ENCODE peak calls at places on chromosomes 6 and 20, in six cellular contexts. J is anterior cingulate cortex; H is lower leg skin; M is HS-5; U is naive thymus-derived CD8-positive, alpha-beta T cell; E is HTR-8/SVneo. B is an unnamed sample.

GRCh38 chr6:17318435-17319165 is 37.4 kb downstream of the RBM24 start:
- DNase-seq in J (no peak), H (peak; percentile 62), M (no peak), U (no peak), E (no peak), B (no peak)

GRCh38 chr6:15429146-15430110 is 183.6 kb downstream of the JARID2 start:
- DNase-seq in J (no peak), H (no peak), M (peak; percentile 56), U (no peak), E (no peak), B (peak; percentile 50)

GRCh38 chr6:143804835-143805239 is 38.3 kb upstream of the LTV1 start:
- DNase-seq in J (no peak), H (no peak), M (no peak), U (no peak), E (no peak), B (peak; percentile 12)

GRCh38 chr6:29014729-29015608 is 9.9 kb upstream of the ZNF311 start:
- DNase-seq in J (no peak), H (peak; percentile 82), M (no peak), U (no peak), E (no peak), B (peak; percentile 71)

GRCh38 chr6:9140181-9140580 is 704.8 kb upstream of the SLC35B3 start:
- DNase-seq in J (no peak), H (peak; percentile 89), M (no peak), U (no peak), E (no peak), B (no peak)

GRCh38 chr6:131288214-131288613 is 152.9 kb downstream of the AKAP7 start:
- DNase-seq in J (no peak), H (no peak), M (no peak), U (no peak), E (no peak), B (no peak)

GRCh38 chr6:154848580-154848979 is 115.4 kb downstream of the SCAF8 start:
- DNase-seq in J (no peak), H (no peak), M (no peak), U (no peak), E (no peak), B (no peak)

GRCh38 chr6:140388141-140388802 is 1013.8 kb upstream of the CITED2 start:
- DNase-seq in J (no peak), H (no peak), M (no peak), U (no peak), E (no peak), B (no peak)

GRCh38 chr6:44657201-44657824 is 269.8 kb downstream of the CDC5L start:
- DNase-seq in J (no peak), H (no peak), M (no peak), U (no peak), E (no peak), B (no peak)

GRCh38 chr20:3080939-3081388 is 3.6 kb downstream of the AVP start:
- DNase-seq in J (peak; percentile 46), H (no peak), M (peak; percentile 22), U (no peak), E (peak; percentile 79), B (no peak)

GRCh38 chr6:81865712-81866111 is 113.2 kb upstream of the TENT5A start:
- DNase-seq in J (no peak), H (no peak), M (peak; percentile 47), U (no peak), E (peak; percentile 54), B (no peak)

GRCh38 chr6:134470090-134470975 is 152.4 kb upstream of the SGK1 start:
- DNase-seq in J (no peak), H (no peak), M (no peak), U (no peak), E (no peak), B (no peak)

GRCh38 chr6:125670586-125670985 is 78.8 kb upstream of the HEY2 start:
- DNase-seq in J (no peak), H (no peak), M (no peak), U (no peak), E (no peak), B (no peak)

GRCh38 chr20:24654425-24654824 is 185.0 kb downstream of the SYNDIG1 start:
- DNase-seq in J (no peak), H (no peak), M (no peak), U (no peak), E (no peak), B (no peak)